ENCODE peak calls at places on chromosome 6, in four cellular contexts. One of them, this sample, is unnamed. For H3K27me3, the result is how much of the 10 kb centered on the place peaks cover.

GRCh38 chr6:160101262-160102205 is 20.1 kb upstream of the SLC22A1 start:
- DNase-seq in ovary: no peak
- DNase-seq in astrocyte: no peak
- DNase-seq in GM23248: no peak
- DNase-seq in this sample: no peak

GRCh38 chr6:166637001-166637400 is 9.9 kb upstream of the RPS6KA2 start:
- DNase-seq in ovary: no peak
- DNase-seq in astrocyte: no peak
- DNase-seq in GM23248: no peak
- DNase-seq in this sample: no peak

GRCh38 chr6:148235446-148235845 is 107.2 kb upstream of the SASH1 start:
- DNase-seq in ovary: no peak
- DNase-seq in astrocyte: no peak
- DNase-seq in GM23248: peak
- DNase-seq in this sample: no peak

GRCh38 chr6:105302617-105303128 is 100.2 kb downstream of the PREP start:
- DNase-seq in ovary: no peak
- DNase-seq in astrocyte: no peak
- DNase-seq in GM23248: no peak
- DNase-seq in this sample: no peak

GRCh38 chr6:11043961-11044711 is at the start of gene ELOVL2:
- DNase-seq in ovary: no peak
- DNase-seq in astrocyte: peak
- DNase-seq in GM23248: peak
- DNase-seq in this sample: peak

GRCh38 chr6:97445406-97445805 is 162.4 kb upstream of the MMS22L start:
- DNase-seq in ovary: no peak
- DNase-seq in astrocyte: no peak
- DNase-seq in GM23248: no peak
- DNase-seq in this sample: no peak

GRCh38 chr6:112149236-112149635 is 61.8 kb downstream of the FAM229B start:
- DNase-seq in ovary: no peak
- DNase-seq in astrocyte: no peak
- DNase-seq in GM23248: no peak
- DNase-seq in this sample: no peak

GRCh38 chr6:33271098-33271607 is 523 bp downstream of the VPS52 start:
- DNase-seq in ovary: no peak
- DNase-seq in astrocyte: no peak
- DNase-seq in GM23248: peak
- DNase-seq in this sample: peak

GRCh38 chr6:157656437-157657005 is 166.5 kb upstream of the SNX9 start:
- DNase-seq in ovary: no peak
- DNase-seq in astrocyte: peak
- DNase-seq in GM23248: peak
- DNase-seq in this sample: peak

GRCh38 chr6:114216789-114217467 is 125.9 kb downstream of the HS3ST5 start:
- DNase-seq in ovary: no peak
- DNase-seq in astrocyte: no peak
- DNase-seq in GM23248: no peak
- DNase-seq in this sample: peak

GRCh38 chr6:166259296-166259977 is 48.8 kb downstream of the PRR18 start:
- DNase-seq in ovary: no peak
- DNase-seq in astrocyte: no peak
- DNase-seq in GM23248: no peak
- DNase-seq in this sample: no peak

GRCh38 chr6:127464881-127465459 is 5.8 kb upstream of the KIAA0408 start:
- DNase-seq in ovary: peak
- DNase-seq in astrocyte: peak
- DNase-seq in GM23248: peak
- DNase-seq in this sample: peak

GRCh38 chr6:31952140-31952805 is 6.4 kb downstream of the CFB start:
- DNase-seq in ovary: peak
- DNase-seq in astrocyte: peak
- DNase-seq in GM23248: peak
- DNase-seq in this sample: peak

GRCh38 chr6:126947070-126947469 is 171.4 kb upstream of the RSPO3 start:
- DNase-seq in ovary: no peak
- DNase-seq in astrocyte: no peak
- DNase-seq in GM23248: peak
- DNase-seq in this sample: peak

GRCh38 chr6:90098025-90098474 is 198.6 kb downstream of the BACH2 start:
- DNase-seq in ovary: peak
- DNase-seq in astrocyte: peak
- DNase-seq in GM23248: peak
- DNase-seq in this sample: peak

GRCh38 chr6:28719275-28719940 is 193.7 kb downstream of the GPX5 start:
- DNase-seq in ovary: no peak
- DNase-seq in astrocyte: no peak
- DNase-seq in GM23248: peak
- DNase-seq in this sample: peak

GRCh38 chr6:44273617-44274016 is 3.4 kb downstream of the TMEM151B start:
- DNase-seq in ovary: no peak
- DNase-seq in astrocyte: no peak
- DNase-seq in GM23248: no peak
- DNase-seq in this sample: no peak
- H3K27me3 ChIP-seq in ovary: under half
- H3K27me3 ChIP-seq in astrocyte: under half
- H3K27me3 ChIP-seq in GM23248: under half
- H3K27me3 ChIP-seq in this sample: under half

GRCh38 chr6:116572162-116572561 is 858 bp downstream of the RWDD1 start:
- DNase-seq in ovary: no peak
- DNase-seq in astrocyte: peak
- DNase-seq in GM23248: peak
- DNase-seq in this sample: peak

GRCh38 chr6:116579143-116579542 is 7.8 kb downstream of the RWDD1 start:
- DNase-seq in ovary: no peak
- DNase-seq in astrocyte: no peak
- DNase-seq in GM23248: peak
- DNase-seq in this sample: no peak

GRCh38 chr6:116577486-116577885 is 6.2 kb downstream of the RWDD1 start:
- DNase-seq in ovary: no peak
- DNase-seq in astrocyte: no peak
- DNase-seq in GM23248: no peak
- DNase-seq in this sample: no peak

GRCh38 chr6:116571683-116572000 is 338 bp downstream of the RWDD1 start:
- DNase-seq in ovary: no peak
- DNase-seq in astrocyte: no peak
- DNase-seq in GM23248: no peak
- DNase-seq in this sample: no peak

GRCh38 chr6:116575227-116575626 is 3.9 kb downstream of the RWDD1 start:
- DNase-seq in ovary: no peak
- DNase-seq in astrocyte: no peak
- DNase-seq in GM23248: no peak
- DNase-seq in this sample: no peak
- H3K27me3 ChIP-seq in ovary: under half
- H3K27me3 ChIP-seq in astrocyte: under half
- H3K27me3 ChIP-seq in GM23248: under half
- H3K27me3 ChIP-seq in this sample: under half

DNA sequence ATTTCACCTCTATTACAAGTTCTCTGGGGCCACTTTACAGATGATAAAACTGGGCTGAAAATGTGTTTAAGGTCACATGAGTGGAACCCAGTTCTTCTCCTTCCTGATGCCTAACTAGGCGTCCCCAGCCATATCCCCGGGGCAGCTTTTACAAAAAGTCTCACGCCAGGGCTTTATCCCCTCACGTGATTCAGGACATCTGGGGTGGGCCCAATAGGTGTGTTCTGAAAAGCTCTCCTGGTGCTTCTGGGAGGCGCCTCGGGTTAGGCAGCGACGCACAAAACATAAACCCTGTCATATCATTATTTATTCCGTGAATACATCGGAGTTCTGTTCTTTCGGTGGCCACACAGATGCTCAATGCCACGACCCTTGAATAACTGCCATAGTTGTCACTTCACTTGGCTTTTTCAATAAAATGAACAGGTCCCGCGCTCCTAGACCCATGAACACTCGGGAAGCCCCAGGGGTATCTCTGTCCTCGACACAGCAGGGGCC is 32.1 kb downstream of the SF3B5 start:
- DNase-seq in ovary: no peak
- DNase-seq in astrocyte: no peak
- DNase-seq in GM23248: peak
- DNase-seq in this sample: no peak
- H3K27me3 ChIP-seq in ovary: under half
- H3K27me3 ChIP-seq in astrocyte: half or more
- H3K27me3 ChIP-seq in GM23248: half or more
- H3K27me3 ChIP-seq in this sample: half or more

DNA sequence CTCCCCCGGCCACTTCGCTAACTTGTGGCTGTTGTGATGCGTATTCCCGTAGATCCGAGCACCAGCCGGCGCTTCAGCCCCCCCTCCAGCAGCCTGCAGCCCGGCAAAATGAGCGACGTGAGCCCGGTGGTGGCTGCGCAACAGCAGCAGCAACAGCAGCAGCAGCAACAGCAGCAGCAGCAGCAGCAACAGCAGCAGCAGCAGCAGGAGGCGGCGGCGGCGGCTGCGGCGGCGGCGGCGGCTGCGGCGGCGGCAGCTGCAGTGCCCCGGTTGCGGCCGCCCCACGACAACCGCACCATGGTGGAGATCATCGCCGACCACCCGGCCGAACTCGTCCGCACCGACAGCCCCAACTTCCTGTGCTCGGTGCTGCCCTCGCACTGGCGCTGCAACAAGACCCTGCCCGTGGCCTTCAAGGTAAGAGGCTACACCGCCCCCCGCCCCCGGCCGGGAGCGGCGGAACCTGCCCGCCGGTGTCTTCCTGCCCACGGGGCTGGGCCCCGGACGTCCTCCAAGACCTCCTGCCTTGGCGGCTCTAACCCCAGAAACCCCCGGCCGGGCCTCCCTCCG is 44.9 kb upstream of the SUPT3H start:
- DNase-seq in ovary: peak
- DNase-seq in astrocyte: peak
- DNase-seq in GM23248: peak
- DNase-seq in this sample: peak
- H3K27me3 ChIP-seq in ovary: under half
- H3K27me3 ChIP-seq in astrocyte: under half
- H3K27me3 ChIP-seq in GM23248: under half
- H3K27me3 ChIP-seq in this sample: under half

GRCh38 chr6:109872968-109873545 is 105.1 kb upstream of the GPR6 start:
- DNase-seq in ovary: no peak
- DNase-seq in astrocyte: no peak
- DNase-seq in GM23248: no peak
- DNase-seq in this sample: no peak
- H3K27me3 ChIP-seq in ovary: under half
- H3K27me3 ChIP-seq in astrocyte: under half
- H3K27me3 ChIP-seq in GM23248: under half
- H3K27me3 ChIP-seq in this sample: under half

This sample was measured in MG63.